ENCODE peak calls at places on chromosomes 12 and 14, in seven cellular contexts. X is lower leg skin, F is ovary, L is heart left ventricle, I is testis, E is prostate gland, Q is gastrocnemius medialis. U is an unnamed sample.

GRCh38 chr14:73634333-73634833 is 10.4 kb upstream of the DNAL1 start:
- DNase-seq in X (no peak), F (peak), L (peak), I (peak), E (peak), Q (peak), U (no peak)

GRCh38 chr12:93602897-93603668 is 30.6 kb downstream of the SOCS2 start:
- DNase-seq in X (no peak), F (no peak), L (peak), I (peak), E (no peak), Q (no peak), U (no peak)

GRCh38 chr12:128976120-128976519 is 122.8 kb downstream of the GLT1D1 start:
- DNase-seq in X (no peak), F (no peak), L (no peak), I (peak), E (no peak), Q (no peak), U (no peak)

GRCh38 chr12:85280138-85280983 is at the start of gene ALX1:
- DNase-seq in X (peak), F (peak), L (no peak), I (peak), E (no peak), Q (no peak), U (no peak)

GRCh38 chr14:81471062-81471461 is 62.6 kb downstream of the SEL1L start:
- DNase-seq in X (no peak), F (no peak), L (no peak), I (no peak), E (no peak), Q (no peak), U (no peak)

GRCh38 chr12:70920251-70920851 is at the start of gene PTPRR:
- DNase-seq in X (no peak), F (peak), L (no peak), I (peak), E (no peak), Q (no peak), U (no peak)

GRCh38 chr12:10170199-10170598 is 1.7 kb downstream of the OLR1 start:
- DNase-seq in X (no peak), F (no peak), L (no peak), I (no peak), E (no peak), Q (no peak), U (no peak)

GRCh38 chr12:46657416-46658411 is 168.1 kb downstream of the SLC38A4 start:
- DNase-seq in X (no peak), F (no peak), L (no peak), I (no peak), E (no peak), Q (no peak), U (no peak)

GRCh38 chr12:88393017-88393767 is 187.1 kb downstream of the KITLG start:
- DNase-seq in X (no peak), F (no peak), L (no peak), I (no peak), E (no peak), Q (no peak), U (no peak)

GRCh38 chr14:23300687-23301223 is 1.9 kb downstream of the PPP1R3E start:
- DNase-seq in X (peak), F (no peak), L (peak), I (peak), E (peak), Q (peak), U (peak)

GRCh38 chr14:105447651-105448640 is 26.7 kb upstream of the CRIP2 start:
- DNase-seq in X (no peak), F (no peak), L (no peak), I (no peak), E (no peak), Q (no peak), U (no peak)

GRCh38 chr12:13234045-13234641 is 37.6 kb downstream of the EMP1 start:
- DNase-seq in X (no peak), F (no peak), L (peak), I (peak), E (peak), Q (no peak), U (peak)

GRCh38 chr12:46959484-46959883 is 119.9 kb upstream of the PCED1B start:
- DNase-seq in X (no peak), F (no peak), L (no peak), I (no peak), E (no peak), Q (peak), U (peak)

GRCh38 chr14:88667555-88668273 is 104.9 kb downstream of the ZC3H14 start:
- DNase-seq in X (no peak), F (peak), L (peak), I (peak), E (peak), Q (no peak), U (peak)

GRCh38 chr14:67151082-67151666 is 38.1 kb upstream of the GARIN2 start:
- DNase-seq in X (no peak), F (no peak), L (no peak), I (no peak), E (no peak), Q (no peak), U (no peak)

GRCh38 chr12:96912261-96912660 is 5.2 kb downstream of the NEDD1 start:
- DNase-seq in X (no peak), F (no peak), L (no peak), I (no peak), E (no peak), Q (no peak), U (no peak)

GRCh38 chr12:68374315-68374982 is 42.3 kb upstream of the MDM1 start:
- DNase-seq in X (no peak), F (no peak), L (no peak), I (no peak), E (no peak), Q (peak), U (no peak)

GRCh38 chr12:6839482-6840201 is 1.1 kb upstream of the GNB3 start:
- DNase-seq in X (no peak), F (no peak), L (no peak), I (no peak), E (no peak), Q (no peak), U (no peak)

GRCh38 chr12:122458105-122459035 is 35.9 kb upstream of the CLIP1 start:
- DNase-seq in X (peak), F (no peak), L (no peak), I (no peak), E (no peak), Q (no peak), U (no peak)

DNA sequence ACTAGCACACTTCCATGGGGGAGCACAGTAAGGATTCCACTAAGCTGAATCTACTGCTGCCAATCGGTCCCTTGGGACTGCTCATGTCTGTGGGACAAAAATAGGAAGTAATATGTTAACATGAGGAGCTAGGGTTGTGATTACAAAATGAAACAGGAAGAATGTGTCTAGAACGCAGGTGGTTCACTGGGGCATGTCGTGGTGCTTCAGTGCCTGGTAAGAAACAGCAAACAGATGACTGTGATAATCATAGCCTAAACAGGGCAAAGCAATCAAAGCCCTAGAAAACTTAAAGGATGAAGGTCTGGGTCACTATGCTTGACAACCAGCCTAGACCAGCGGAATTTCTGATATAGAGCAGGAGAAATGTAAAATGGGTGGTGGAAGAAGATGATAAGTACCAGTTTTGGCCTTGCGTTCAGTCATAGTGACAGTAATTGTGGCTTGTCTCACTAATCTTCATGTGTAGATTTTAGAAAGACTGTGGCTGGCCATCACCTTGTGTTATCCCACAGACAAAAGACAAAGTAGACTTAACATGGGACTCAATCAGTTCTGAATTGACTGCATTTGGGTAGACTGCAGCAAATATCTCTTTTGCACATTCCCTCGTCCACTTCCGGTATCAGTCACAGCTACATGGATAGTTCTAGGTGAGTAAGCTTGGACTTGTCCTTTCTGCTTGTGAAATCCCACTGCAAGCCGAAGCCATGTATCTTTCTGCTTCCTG is 51.4 kb downstream of the WASHC3 start:
- DNase-seq in X (no peak), F (no peak), L (no peak), I (no peak), E (no peak), Q (no peak), U (no peak)
- TF ChIP-seq POLR2A in X (no peak), F (no peak), L (no peak), I (no peak), E (no peak), Q (no peak), U (no peak)

DNA sequence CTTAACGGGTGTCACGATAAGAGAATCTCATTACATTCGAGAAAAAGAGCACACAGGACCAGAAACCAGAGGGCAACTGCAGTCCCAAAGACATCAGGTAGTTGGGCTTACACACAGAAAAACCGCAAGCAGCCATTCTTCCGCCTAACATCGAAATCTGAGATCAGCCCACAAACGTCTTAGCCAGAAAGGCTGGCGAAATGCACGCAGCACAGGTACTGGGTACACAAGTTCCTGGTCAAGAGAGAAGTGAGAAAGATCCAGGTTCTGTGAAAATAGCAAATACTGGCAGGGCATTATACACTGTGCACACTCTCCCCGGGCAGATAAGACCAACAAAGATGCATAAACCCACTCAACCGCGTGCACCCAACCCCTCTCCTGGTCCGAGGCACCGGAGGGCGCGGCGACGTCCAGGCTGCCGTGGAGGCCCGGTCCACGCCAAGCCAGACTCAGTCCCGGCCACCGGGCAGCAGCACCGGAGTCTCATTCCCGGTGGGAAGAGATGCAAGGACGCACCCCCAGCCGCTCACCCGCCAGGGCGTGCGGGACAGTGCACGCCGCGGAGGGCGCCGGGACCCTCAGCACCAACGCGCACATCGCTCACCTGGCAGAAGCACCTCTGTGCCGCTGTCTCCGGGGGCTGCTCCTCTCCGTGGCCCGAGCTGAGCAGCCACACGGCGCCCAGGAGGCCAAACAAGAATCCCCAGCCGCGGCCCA is 437 bp downstream of the ERO1A start:
- DNase-seq in X (no peak), F (peak), L (peak), I (peak), E (peak), Q (peak), U (no peak)
- TF ChIP-seq POLR2A in X (no peak), F (no peak), L (no peak), I (no peak), E (no peak), Q (no peak), U (no peak)

GRCh38 chr14:89952581-89952980 is 1.9 kb downstream of the EFCAB11 start:
- DNase-seq in X (no peak), F (no peak), L (no peak), I (no peak), E (no peak), Q (no peak), U (no peak)

GRCh38 chr14:89955022-89955414 is 488 bp upstream of the EFCAB11 start:
- DNase-seq in X (no peak), F (no peak), L (no peak), I (peak), E (no peak), Q (no peak), U (no peak)

GRCh38 chr14:89953602-89954001 is 928 bp downstream of the EFCAB11 start:
- DNase-seq in X (no peak), F (no peak), L (no peak), I (no peak), E (no peak), Q (no peak), U (no peak)

GRCh38 chr14:89955418-89956293 is at the start of gene TDP1:
- DNase-seq in X (peak), F (peak), L (peak), I (peak), E (peak), Q (peak), U (peak)

DNA sequence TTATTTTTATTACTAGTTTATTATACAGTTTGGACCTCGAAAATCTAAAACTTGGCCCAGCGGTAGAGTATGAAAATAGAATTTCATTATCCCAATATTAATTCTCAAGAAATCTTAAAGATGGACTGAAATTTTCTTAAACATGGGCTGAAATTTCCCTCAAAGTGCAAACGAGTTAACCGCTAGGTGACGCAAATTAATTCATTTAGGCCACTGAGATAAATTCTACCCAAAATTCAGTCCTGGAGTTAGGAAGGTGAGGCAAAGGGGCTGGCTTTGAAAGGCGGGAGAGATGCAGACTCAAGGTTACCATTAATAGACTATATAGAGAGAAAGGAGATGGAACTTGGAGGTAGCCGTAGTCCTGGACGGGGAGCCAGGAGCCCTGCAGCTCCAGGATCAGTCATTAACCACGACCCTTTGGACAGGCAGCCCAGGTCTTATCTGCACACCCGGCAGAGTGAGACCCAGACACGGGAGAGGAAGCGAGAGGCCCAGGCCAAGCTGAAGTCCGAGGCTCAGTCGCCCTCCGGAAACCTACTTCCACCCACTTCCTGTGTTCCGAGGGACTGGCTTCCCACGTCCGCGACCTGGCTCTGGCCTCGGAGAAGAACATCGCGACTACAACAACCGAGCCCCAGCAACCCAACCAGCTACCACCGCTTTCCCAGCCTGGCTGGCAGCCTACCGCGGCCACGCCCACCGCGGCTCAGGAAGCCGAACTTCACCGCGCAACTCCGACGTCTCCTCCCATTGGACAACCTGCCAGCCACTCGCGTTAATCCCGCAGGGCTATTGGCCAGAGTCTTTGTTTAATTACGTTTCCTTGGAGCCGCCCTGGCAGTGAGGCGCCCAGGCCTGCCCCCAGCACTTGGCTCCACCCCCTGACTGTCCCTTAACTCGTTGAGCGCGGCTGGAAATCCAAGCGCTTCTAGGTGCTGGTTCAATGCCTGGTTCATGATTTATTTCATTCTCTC is at the start of gene EFCAB11:
- DNase-seq in X (peak), F (peak), L (peak), I (peak), E (peak), Q (peak), U (peak)
- TF ChIP-seq POLR2A in X (no peak), F (no peak), L (no peak), I (no peak), E (peak), Q (no peak), U (peak)

DNA sequence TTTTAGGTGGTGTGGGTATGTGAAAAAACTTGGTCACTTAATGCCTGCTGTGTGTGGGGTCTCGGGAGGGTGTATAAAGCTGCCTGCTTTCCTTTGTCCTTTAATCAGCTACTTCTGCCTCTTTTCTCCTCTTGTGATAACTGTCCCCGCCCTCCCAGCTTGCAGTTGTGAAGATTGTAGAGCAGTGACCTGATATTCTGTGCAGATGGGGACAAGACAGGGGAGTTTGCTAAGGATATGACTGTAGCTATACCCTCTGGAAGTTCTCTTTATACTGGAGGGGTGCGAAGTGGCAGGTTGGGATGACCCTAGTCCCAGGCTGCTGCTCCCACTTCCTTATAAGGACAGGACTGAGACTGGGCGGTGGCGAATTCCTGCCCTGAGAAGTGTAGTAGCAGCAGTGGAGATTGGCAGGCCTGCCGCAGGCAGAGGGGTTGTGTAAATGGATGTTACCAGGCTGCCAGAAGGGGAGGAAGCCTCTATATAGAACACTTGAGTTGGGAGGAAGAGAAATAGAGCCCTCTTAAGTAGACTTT is 835 bp downstream of the MYL6 start:
- DNase-seq in X (peak), F (peak), L (peak), I (peak), E (peak), Q (peak), U (no peak)
- TF ChIP-seq POLR2A in X (no peak), F (no peak), L (peak), I (peak), E (peak), Q (peak), U (no peak)

GRCh38 chr12:120961604-120962486 is 16.5 kb upstream of the HNF1A start:
- DNase-seq in X (no peak), F (no peak), L (peak), I (peak), E (peak), Q (no peak), U (no peak)
- TF ChIP-seq POLR2A in X (no peak), F (no peak), L (no peak), I (no peak), E (no peak), Q (no peak), U (no peak)

GRCh38 chr12:120709976-120710804 is at the start of gene UNC119B:
- DNase-seq in X (peak), F (peak), L (peak), I (peak), E (peak), Q (no peak), U (peak)
- TF ChIP-seq POLR2A in X (no peak), F (peak), L (no peak), I (no peak), E (peak), Q (peak), U (peak)

GRCh38 chr14:26125039-26125438 is 472.8 kb downstream of the NOVA1 start:
- DNase-seq in X (no peak), F (no peak), L (no peak), I (no peak), E (no peak), Q (no peak), U (no peak)

GRCh38 chr14:26128931-26129674 is 468.7 kb downstream of the NOVA1 start:
- DNase-seq in X (no peak), F (no peak), L (no peak), I (no peak), E (no peak), Q (no peak), U (no peak)

GRCh38 chr14:26121181-26121580 is 476.7 kb downstream of the NOVA1 start:
- DNase-seq in X (no peak), F (no peak), L (no peak), I (no peak), E (no peak), Q (no peak), U (no peak)

GRCh38 chr14:26123459-26123858 is 474.4 kb downstream of the NOVA1 start:
- DNase-seq in X (no peak), F (no peak), L (no peak), I (no peak), E (no peak), Q (no peak), U (no peak)
- TF ChIP-seq POLR2A in X (no peak), F (no peak), L (no peak), I (no peak), E (no peak), Q (no peak), U (no peak)

GRCh38 chr12:121017966-121018491 is 1.7 kb upstream of the C12orf43 start:
- DNase-seq in X (no peak), F (no peak), L (no peak), I (no peak), E (no peak), Q (no peak), U (no peak)

GRCh38 chr12:121013715-121014114 is 2.6 kb downstream of the C12orf43 start:
- DNase-seq in X (no peak), F (no peak), L (no peak), I (no peak), E (no peak), Q (no peak), U (no peak)

GRCh38 chr12:121011820-121012219 is 4.5 kb downstream of the C12orf43 start:
- DNase-seq in X (no peak), F (no peak), L (no peak), I (no peak), E (no peak), Q (no peak), U (no peak)

GRCh38 chr12:121018860-121019259 is 2.6 kb upstream of the C12orf43 start:
- DNase-seq in X (no peak), F (no peak), L (no peak), I (no peak), E (no peak), Q (no peak), U (no peak)

GRCh38 chr12:121015825-121016766 is at the start of gene C12orf43:
- DNase-seq in X (peak), F (peak), L (peak), I (peak), E (peak), Q (peak), U (peak)
- TF ChIP-seq POLR2A in X (no peak), F (no peak), L (no peak), I (no peak), E (peak), Q (no peak), U (peak)

GRCh38 chr14:102985665-102986064 is 63.2 kb downstream of the AMN start:
- DNase-seq in X (no peak), F (no peak), L (no peak), I (no peak), E (peak), Q (no peak), U (no peak)
- TF ChIP-seq POLR2A in X (no peak), F (no peak), L (no peak), I (no peak), E (no peak), Q (no peak), U (no peak)

GRCh38 chr12:106248177-106248848 is 493 bp upstream of the CKAP4 start:
- DNase-seq in X (peak), F (peak), L (peak), I (peak), E (peak), Q (no peak), U (peak)
- TF ChIP-seq POLR2A in X (no peak), F (no peak), L (no peak), I (no peak), E (peak), Q (no peak), U (no peak)

U was measured in H54.